ENCODE peak calls at places on chromosome 9, in seven cellular contexts. L, U, N, K, J, X and O are unnamed samples.

GRCh38 chr9:113808391-113809191 is 67.5 kb upstream of the ZNF618 start:
- DNase-seq in L (peak; percentile 50), U (no peak), N (peak; percentile 71), K (peak; percentile 89), J (no peak), X (no peak), O (no peak)

GRCh38 chr9:6686396-6686795 is 40.9 kb upstream of the GLDC start:
- DNase-seq in L (peak; percentile 53), U (no peak), N (no peak), K (peak; percentile 42), J (no peak), X (no peak), O (no peak)

GRCh38 chr9:70539526-70539925 is 125.1 kb upstream of the KLF9 start:
- DNase-seq in L (no peak), U (no peak), N (no peak), K (no peak), J (no peak), X (no peak), O (no peak)

GRCh38 chr9:75148551-75148950 is 60.2 kb downstream of the OSTF1 start:
- DNase-seq in L (no peak), U (no peak), N (no peak), K (no peak), J (no peak), X (no peak), O (no peak)

GRCh38 chr9:108151161-108151586 is 661.6 kb upstream of the KLF4 start:
- DNase-seq in L (no peak), U (no peak), N (no peak), K (peak; percentile 62), J (no peak), X (no peak), O (no peak)

GRCh38 chr9:115883467-115884329 is 269.9 kb upstream of the PAPPA start:
- DNase-seq in L (peak; percentile 88), U (no peak), N (no peak), K (peak; percentile 78), J (peak; percentile 43), X (no peak), O (no peak)

GRCh38 chr9:137428841-137429545 is 5.8 kb downstream of the NOXA1 start:
- DNase-seq in L (no peak), U (no peak), N (no peak), K (no peak), J (no peak), X (no peak), O (no peak)

GRCh38 chr9:80866576-80867227 is 822.6 kb downstream of the TLE1 start:
- DNase-seq in L (no peak), U (no peak), N (no peak), K (peak; percentile 66), J (no peak), X (no peak), O (no peak)

GRCh38 chr9:784202-784601 is 57.3 kb upstream of the DMRT1 start:
- DNase-seq in L (no peak), U (no peak), N (no peak), K (peak; percentile 50), J (no peak), X (no peak), O (no peak)

GRCh38 chr9:110575169-110575568 is 4.4 kb downstream of the SVEP1 start:
- DNase-seq in L (no peak), U (no peak), N (peak; percentile 63), K (no peak), J (no peak), X (no peak), O (no peak)

GRCh38 chr9:86329649-86330048 is 24.6 kb downstream of the TUT7 start:
- DNase-seq in L (no peak), U (no peak), N (no peak), K (no peak), J (no peak), X (no peak), O (no peak)

GRCh38 chr9:6973762-6974161 is 216.0 kb downstream of the KDM4C start:
- DNase-seq in L (no peak), U (no peak), N (no peak), K (peak; percentile 69), J (no peak), X (peak; percentile 66), O (no peak)

GRCh38 chr9:137762414-137763061 is 115.0 kb upstream of the CACNA1B start:
- DNase-seq in L (no peak), U (no peak), N (no peak), K (no peak), J (no peak), X (peak; percentile 87), O (no peak)

GRCh38 chr9:23754551-23754950 is 71.5 kb downstream of the ELAVL2 start:
- DNase-seq in L (no peak), U (no peak), N (no peak), K (peak; percentile 63), J (no peak), X (no peak), O (no peak)

GRCh38 chr9:14286121-14286520 is 27.8 kb downstream of the NFIB start:
- DNase-seq in L (no peak), U (no peak), N (no peak), K (no peak), J (no peak), X (no peak), O (no peak)

GRCh38 chr9:137095664-137096517 is 9.1 kb downstream of the MAN1B1 start:
- DNase-seq in L (no peak), U (peak; percentile 73), N (no peak), K (no peak), J (no peak), X (peak; percentile 88), O (no peak)

DNA sequence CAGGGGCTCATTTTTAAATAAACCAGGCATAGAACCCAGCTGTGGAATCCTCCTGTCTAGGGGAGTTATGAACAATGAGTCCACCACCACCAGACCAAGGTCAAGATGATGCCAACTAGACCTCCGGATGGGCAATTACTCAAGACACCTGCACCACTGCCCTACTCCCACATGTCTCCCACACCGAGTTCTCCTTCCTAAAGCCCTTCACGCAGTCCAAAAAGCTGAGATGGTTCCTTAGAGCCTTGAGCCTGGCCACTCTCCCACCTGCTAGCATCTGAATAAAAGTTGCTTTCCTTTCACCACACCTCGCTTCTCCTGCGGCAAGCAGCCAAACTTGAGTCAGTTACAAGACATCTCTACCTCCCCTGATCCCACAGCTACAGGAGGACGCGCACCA is 15.4 kb upstream of the PPP1R26 start:
- DNase-seq in L (no peak), U (no peak), N (no peak), K (no peak), J (no peak), X (no peak), O (no peak)
- TF ChIP-seq CTCF in L (no peak), U (no peak), N (no peak), K (no peak), J (no peak), X (no peak), O (no peak)

DNA sequence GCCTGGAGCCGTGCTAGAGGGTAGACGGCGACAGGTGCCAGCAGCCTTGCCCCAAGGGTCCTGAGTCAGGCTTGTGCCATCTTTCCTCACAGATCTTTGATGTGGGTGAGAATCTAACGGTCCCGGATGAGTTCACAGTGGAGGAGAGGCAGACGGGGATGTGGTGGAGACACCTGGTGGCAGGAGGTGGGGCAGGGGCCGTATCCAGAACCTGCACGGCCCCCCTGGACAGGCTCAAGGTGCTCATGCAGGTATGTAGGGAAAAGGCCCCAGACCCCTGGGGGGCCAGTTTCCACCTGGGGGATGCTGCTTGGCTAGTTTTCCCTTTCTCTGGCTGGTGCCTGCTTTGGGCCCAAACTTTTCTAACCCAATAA is 24.0 kb downstream of the PTGES2 start:
- DNase-seq in L (no peak), U (no peak), N (no peak), K (no peak), J (no peak), X (no peak), O (no peak)
- TF ChIP-seq CTCF in L (peak; percentile 2), U (no peak), N (no peak), K (peak; percentile 32), J (no peak), X (no peak), O (no peak)

GRCh38 chr9:16152276-16153065 is 599.6 kb downstream of the CCDC171 start:
- DNase-seq in L (no peak), U (no peak), N (no peak), K (no peak), J (no peak), X (no peak), O (no peak)

GRCh38 chr9:16157216-16157615 is 604.4 kb downstream of the CCDC171 start:
- DNase-seq in L (no peak), U (no peak), N (no peak), K (no peak), J (no peak), X (no peak), O (no peak)

GRCh38 chr9:16155878-16156277 is 603.0 kb downstream of the CCDC171 start:
- DNase-seq in L (no peak), U (no peak), N (no peak), K (no peak), J (no peak), X (no peak), O (no peak)

GRCh38 chr9:16153221-16153620 is 600.4 kb downstream of the CCDC171 start:
- DNase-seq in L (no peak), U (no peak), N (no peak), K (no peak), J (no peak), X (no peak), O (no peak)

GRCh38 chr9:16154570-16155078 is 601.8 kb downstream of the CCDC171 start:
- DNase-seq in L (peak; percentile 27), U (no peak), N (no peak), K (peak; percentile 66), J (no peak), X (peak; percentile 47), O (no peak)
- TF ChIP-seq CTCF in L (no peak), U (no peak), N (no peak), K (no peak), J (peak; percentile 26), X (no peak), O (peak; percentile 34)

GRCh38 chr9:124029617-124030016 is 18.0 kb downstream of the LHX2 start:
- DNase-seq in L (no peak), U (no peak), N (no peak), K (no peak), J (no peak), X (peak; percentile 23), O (no peak)

GRCh38 chr9:124033967-124034366 is 22.4 kb downstream of the LHX2 start:
- DNase-seq in L (no peak), U (no peak), N (no peak), K (no peak), J (no peak), X (no peak), O (no peak)

GRCh38 chr9:124033348-124033747 is 21.8 kb downstream of the LHX2 start:
- DNase-seq in L (no peak), U (no peak), N (no peak), K (no peak), J (no peak), X (no peak), O (no peak)

GRCh38 chr9:124032247-124032646 is 20.7 kb downstream of the LHX2 start:
- DNase-seq in L (no peak), U (no peak), N (no peak), K (no peak), J (no peak), X (peak; percentile 24), O (no peak)

DNA sequence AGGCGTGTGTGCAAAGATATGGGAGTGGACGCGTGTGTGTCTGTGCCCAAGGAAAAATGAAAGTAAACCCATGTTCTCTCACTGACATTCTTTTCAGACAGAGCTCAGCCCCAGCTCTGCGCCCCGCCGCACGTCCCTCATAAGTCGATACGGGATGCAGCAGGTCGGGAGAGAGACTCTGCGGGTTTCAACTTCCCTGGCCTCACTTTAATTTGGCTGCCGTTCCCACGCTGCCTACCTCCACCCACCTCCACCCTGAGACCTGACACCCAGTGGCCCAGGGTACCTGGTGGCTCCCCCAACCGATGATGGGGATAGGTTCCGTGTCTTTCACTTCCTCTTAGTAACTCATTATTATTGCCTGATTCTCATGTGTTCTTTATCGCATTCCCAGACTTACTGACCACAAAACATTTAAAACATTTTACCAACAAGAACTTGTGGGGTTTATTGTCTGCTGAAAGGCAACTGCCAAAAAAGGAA is 19.4 kb downstream of the LHX2 start:
- DNase-seq in L (no peak), U (no peak), N (no peak), K (no peak), J (no peak), X (peak; percentile 62), O (no peak)
- TF ChIP-seq CTCF in L (no peak), U (no peak), N (no peak), K (no peak), J (no peak), X (no peak), O (no peak)